ENCODE peak calls at places on chromosomes 16 and 17, in eight cellular contexts. F, K, S, Q, L, B, T and D are unnamed samples.

GRCh38 chr17:15663691-15664090 is 20.4 kb downstream of the TRIM16 start:
- DNase-seq in F (no peak), K (no peak), S (no peak), Q (no peak), L (no peak), B (no peak), T (no peak), D (no peak)

GRCh38 chr17:44914148-44914547 is 1.2 kb downstream of the GFAP start:
- DNase-seq in F (no peak), K (peak; percentile 25), S (no peak), Q (no peak), L (no peak), B (peak; percentile 51), T (no peak), D (no peak)

GRCh38 chr17:66949501-66949900 is 15.0 kb upstream of the CACNG4 start:
- DNase-seq in F (peak; percentile 33), K (no peak), S (no peak), Q (no peak), L (peak; percentile 27), B (no peak), T (no peak), D (no peak)

GRCh38 chr17:74752822-74753401 is 4.5 kb downstream of the NHERF1 start:
- DNase-seq in F (no peak), K (no peak), S (no peak), Q (no peak), L (no peak), B (no peak), T (no peak), D (no peak)

GRCh38 chr16:30698816-30699614 is at the start of gene SRCAP:
- DNase-seq in F (peak; percentile 77), K (peak; percentile 86), S (peak; percentile 86), Q (peak; percentile 78), L (peak; percentile 83), B (peak; percentile 91), T (peak; percentile 87), D (peak; percentile 89)

GRCh38 chr16:60748366-60748765 is 1287.9 kb downstream of the CDH8 start:
- DNase-seq in F (peak; percentile 47), K (no peak), S (no peak), Q (no peak), L (no peak), B (no peak), T (no peak), D (no peak)

GRCh38 chr17:6559753-6560215 is 3.4 kb upstream of the PITPNM3 start:
- DNase-seq in F (no peak), K (no peak), S (no peak), Q (no peak), L (no peak), B (no peak), T (no peak), D (no peak)

GRCh38 chr16:72721981-72722380 is 325.9 kb downstream of the ZFHX3 start:
- DNase-seq in F (no peak), K (no peak), S (no peak), Q (no peak), L (no peak), B (no peak), T (no peak), D (no peak)

DNA sequence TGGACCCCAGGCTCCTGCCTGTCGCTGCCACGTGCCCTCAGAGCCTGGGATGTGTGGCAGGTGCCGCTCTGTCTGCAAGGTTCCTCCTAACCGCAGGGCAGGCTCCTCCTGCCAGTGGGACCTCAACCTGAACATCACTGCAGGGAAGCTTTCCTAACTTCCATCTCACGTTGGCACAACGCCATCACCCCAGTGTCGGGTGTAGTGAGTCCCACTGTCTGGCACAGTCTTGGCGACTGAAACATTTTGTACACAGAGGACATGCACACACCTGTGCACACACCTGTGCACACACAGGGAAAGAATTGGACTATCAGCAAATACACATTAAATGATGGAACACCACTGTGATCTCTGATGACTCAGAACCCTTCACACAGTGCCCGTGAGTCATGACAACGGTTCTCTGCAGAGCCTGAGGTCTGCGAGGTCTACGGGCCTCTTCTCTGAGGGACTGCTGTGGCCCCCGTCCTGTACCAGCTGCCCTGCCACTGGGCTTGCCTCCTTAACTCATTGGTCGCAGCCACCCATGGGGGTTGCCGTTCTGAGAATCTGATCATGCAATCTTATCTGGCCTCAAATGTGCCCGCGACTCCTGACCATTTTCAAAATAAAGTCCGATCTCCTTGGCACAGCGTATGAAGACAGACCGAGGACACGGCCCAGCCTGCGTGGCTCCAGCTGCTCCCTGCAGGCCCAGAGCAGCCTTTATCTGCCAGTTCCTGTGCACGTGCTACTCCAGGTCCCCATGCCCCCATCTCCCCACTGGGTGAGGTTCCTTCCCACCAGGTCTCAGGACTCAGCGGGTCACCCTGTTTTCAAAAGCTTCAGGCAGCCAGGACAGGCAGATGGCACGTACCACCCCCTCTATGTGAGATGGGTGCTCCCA is 7.6 kb downstream of the CCDC57 start:
- DNase-seq in F (peak; percentile 82), K (no peak), S (no peak), Q (no peak), L (peak; percentile 70), B (no peak), T (no peak), D (no peak)
- TF ChIP-seq CTCF in F (no peak), K (no peak), S (no peak), Q (no peak), L (no peak), B (no peak), T (no peak), D (no peak)

GRCh38 chr17:65794572-65794971 is 233.1 kb upstream of the AXIN2 start:
- DNase-seq in F (peak; percentile 29), K (peak; percentile 59), S (no peak), Q (no peak), L (peak; percentile 57), B (peak; percentile 31), T (peak; percentile 81), D (no peak)
- TF ChIP-seq CTCF in F (peak; percentile 75), K (peak; percentile 76), S (no peak), Q (peak; percentile 33), L (peak; percentile 66), B (peak; percentile 51), T (peak; percentile 66), D (peak; percentile 66)

GRCh38 chr16:75227361-75228142 is 8.8 kb downstream of the CTRB1 start:
- DNase-seq in F (no peak), K (no peak), S (no peak), Q (no peak), L (no peak), B (no peak), T (peak; percentile 43), D (no peak)

GRCh38 chr16:75225678-75226515 is 7.1 kb downstream of the CTRB1 start:
- DNase-seq in F (no peak), K (peak; percentile 29), S (no peak), Q (no peak), L (no peak), B (no peak), T (peak; percentile 4), D (no peak)

GRCh38 chr16:75225092-75225491 is 6.3 kb downstream of the CTRB1 start:
- DNase-seq in F (no peak), K (no peak), S (no peak), Q (no peak), L (no peak), B (no peak), T (peak; percentile 2), D (no peak)

GRCh38 chr16:75228143-75228976 is 9.6 kb downstream of the CTRB1 start:
- DNase-seq in F (no peak), K (no peak), S (no peak), Q (no peak), L (no peak), B (no peak), T (peak; percentile 11), D (no peak)

DNA sequence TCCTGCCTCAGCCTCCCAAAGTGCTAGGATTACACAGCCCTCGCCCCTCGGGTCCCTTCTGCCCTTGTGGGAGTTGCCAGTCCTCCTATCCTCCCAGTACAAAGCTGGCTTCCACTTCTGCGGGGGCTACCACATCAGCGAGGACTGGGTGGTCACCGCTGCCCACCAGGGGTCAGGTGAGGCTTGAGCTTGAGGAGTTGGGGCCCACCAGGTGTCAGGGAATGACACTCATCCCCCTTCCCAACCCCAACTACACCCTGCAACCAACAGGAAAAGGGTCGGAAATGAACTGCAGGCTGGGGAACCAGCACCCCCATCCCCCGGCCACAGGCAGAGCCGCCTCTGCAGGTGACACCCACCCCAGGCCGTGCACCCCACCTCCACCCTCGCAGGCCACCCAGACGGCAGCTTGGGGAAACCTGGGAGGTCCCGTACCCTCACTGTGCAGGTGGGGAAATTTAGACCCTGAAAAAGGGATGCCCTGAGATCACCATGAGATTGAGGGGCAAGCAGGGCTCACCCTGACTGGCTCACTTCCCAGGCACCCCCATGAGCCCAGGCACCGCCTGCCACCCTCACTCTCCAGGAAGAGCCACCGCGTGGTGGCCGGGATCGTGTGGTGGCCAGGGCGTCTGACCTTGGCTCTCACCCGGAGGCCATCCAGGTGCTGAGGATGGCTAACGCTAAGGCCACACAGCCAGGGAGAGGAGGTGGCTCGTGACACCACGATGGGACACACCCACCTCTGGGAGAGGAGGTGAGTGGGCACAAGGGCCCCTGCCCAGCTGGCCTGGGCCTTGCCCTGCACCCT is 8.0 kb downstream of the CTRB1 start:
- DNase-seq in F (no peak), K (peak; percentile 33), S (no peak), Q (no peak), L (no peak), B (no peak), T (peak; percentile 24), D (peak; percentile 67)
- TF ChIP-seq CTCF in F (no peak), K (no peak), S (no peak), Q (no peak), L (no peak), B (no peak), T (no peak), D (no peak)

GRCh38 chr16:80802902-80803301 is 1.5 kb downstream of the CDYL2 start:
- DNase-seq in F (no peak), K (no peak), S (no peak), Q (no peak), L (no peak), B (no peak), T (no peak), D (no peak)

GRCh38 chr16:80804061-80804450 is 342 bp downstream of the CDYL2 start:
- DNase-seq in F (peak; percentile 31), K (peak; percentile 33), S (no peak), Q (peak; percentile 63), L (peak; percentile 77), B (peak; percentile 82), T (peak; percentile 50), D (peak; percentile 71)

GRCh38 chr16:80804451-80805383 is at the start of gene CDYL2:
- DNase-seq in F (no peak), K (peak; percentile 32), S (no peak), Q (no peak), L (peak; percentile 31), B (peak; percentile 70), T (peak; percentile 31), D (no peak)

GRCh38 chr16:80802129-80802528 is 2.3 kb downstream of the CDYL2 start:
- DNase-seq in F (no peak), K (no peak), S (no peak), Q (no peak), L (no peak), B (no peak), T (no peak), D (no peak)

DNA sequence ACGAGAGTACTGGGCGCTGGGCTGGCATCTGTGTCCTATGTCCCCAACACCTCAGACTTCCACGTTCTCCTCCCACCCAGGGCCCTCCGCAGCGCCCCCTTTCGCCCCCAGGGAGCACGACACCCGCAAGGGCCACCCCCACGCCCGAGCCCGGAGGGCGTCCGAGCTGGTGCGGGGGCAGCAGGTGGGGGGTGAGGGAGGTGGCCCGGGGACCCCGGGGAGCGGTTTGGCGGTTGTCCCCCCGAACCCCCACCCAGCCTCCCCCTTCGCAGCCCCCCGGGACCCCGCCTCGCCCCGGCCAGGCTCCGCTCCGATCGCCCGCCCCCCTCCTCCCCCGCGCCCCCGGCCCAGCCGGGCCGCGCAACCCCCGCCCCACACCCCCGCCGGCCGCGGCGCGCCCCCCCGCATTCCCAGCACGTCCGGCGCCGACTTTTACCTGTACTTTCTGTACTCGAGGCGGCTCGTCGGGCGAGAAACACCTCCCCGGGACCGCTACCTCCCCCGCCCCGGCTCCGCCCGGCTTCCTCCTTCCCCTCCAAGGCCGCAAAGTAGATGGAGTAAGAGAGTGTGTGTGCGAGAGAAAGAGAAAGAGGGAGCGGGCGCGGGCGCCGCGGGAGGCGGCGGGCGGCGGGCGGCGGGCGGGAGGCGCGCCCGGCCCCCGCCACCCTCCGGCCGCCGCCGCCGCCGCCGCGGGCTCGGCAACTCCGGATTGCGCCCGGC is 897 bp downstream of the CDYL2 start:
- DNase-seq in F (no peak), K (peak; percentile 61), S (no peak), Q (peak; percentile 43), L (peak; percentile 27), B (peak; percentile 54), T (peak; percentile 58), D (peak; percentile 69)
- TF ChIP-seq CTCF in F (no peak), K (peak; percentile 81), S (no peak), Q (peak; percentile 44), L (peak; percentile 48), B (peak; percentile 67), T (peak; percentile 62), D (peak; percentile 73)